ENCODE peak calls at places on chromosomes 4 and X, in four cellular contexts. N, T, A and C are unnamed samples.

GRCh38 chrX:53681661-53682060 is 4.9 kb downstream of the HUWE1 start:
- DNase-seq in N (no peak), T (no peak), A (no peak), C (no peak)

GRCh38 chrX:7159132-7159861 is 11.3 kb upstream of the PUDP start:
- DNase-seq in T (no peak), A (no peak), N (no peak), C (no peak)

GRCh38 chrX:38435130-38435529 is 82.7 kb downstream of the OTC start:
- DNase-seq in N (no peak), T (no peak), A (no peak), C (no peak)

GRCh38 chr4:92305148-92305877 is 1.5 kb downstream of the GRID2 start:
- DNase-seq in A (no peak), N (peak), T (peak), C (no peak)

GRCh38 chr4:187251896-187252295 is 528.2 kb upstream of the FAT1 start:
- DNase-seq in N (no peak), A (no peak), T (no peak), C (no peak)

GRCh38 chr4:154612472-154613414 is at the start of gene FGG:
- DNase-seq in T (no peak), N (no peak), A (no peak), C (no peak)

GRCh38 chrX:74232859-74233258 is 71.1 kb upstream of the ZCCHC13 start:
- DNase-seq in T (no peak), N (no peak), A (no peak), C (no peak)

GRCh38 chr4:44342800-44343199 is 105.8 kb downstream of the KCTD8 start:
- DNase-seq in N (no peak), A (no peak), T (no peak), C (no peak)

GRCh38 chr4:6137027-6137746 is 63.2 kb downstream of the JAKMIP1 start:
- DNase-seq in A (no peak), T (no peak), N (no peak), C (no peak)